ENCODE peak calls at places on chromosomes 2 and 18, in four cellular contexts. T, A, X and M are unnamed samples.

GRCh38 chr2:98474979-98475632 is 30.4 kb downstream of the INPP4A start:
- DNase-seq in X (no peak), T (no peak), A (no peak), M (no peak)

GRCh38 chr2:7983912-7984311 is 697.9 kb upstream of the ID2 start:
- DNase-seq in X (no peak), A (no peak), T (no peak), M (no peak)

GRCh38 chr18:48667276-48668254 is 128.7 kb downstream of the CTIF start:
- DNase-seq in X (no peak), T (no peak), A (no peak), M (no peak)

GRCh38 chr2:135043345-135043744 is 3.9 kb downstream of the MAP3K19 start:
- DNase-seq in A (no peak), T (peak), X (no peak), M (no peak)

GRCh38 chr2:108316194-108316880 is 27.6 kb downstream of the SULT1C2 start:
- DNase-seq in T (no peak), A (no peak), X (no peak), M (no peak)

GRCh38 chr2:134181219-134181618 is 72.7 kb upstream of the MGAT5 start:
- DNase-seq in X (peak), T (no peak), A (peak), M (no peak)

GRCh38 chr2:84875213-84875560 is 5.7 kb downstream of the TRABD2A start:
- DNase-seq in X (no peak), A (no peak), T (no peak), M (no peak)

GRCh38 chr18:7902399-7902839 is 335.3 kb downstream of the PTPRM start:
- DNase-seq in A (no peak), T (no peak), X (no peak), M (no peak)

GRCh38 chr2:10498525-10499274 is 50.6 kb upstream of the ODC1 start:
- DNase-seq in A (no peak), T (no peak), X (no peak), M (no peak)

GRCh38 chr2:27804146-27804545 is 32.6 kb downstream of the MRPL33 start:
- DNase-seq in X (peak), T (no peak), A (no peak), M (no peak)

GRCh38 chr2:27807476-27807875 is 36.0 kb downstream of the MRPL33 start:
- DNase-seq in A (no peak), X (no peak), T (peak), M (no peak)

GRCh38 chr2:27808418-27808817 is 36.9 kb downstream of the MRPL33 start:
- DNase-seq in X (no peak), T (no peak), A (no peak), M (no peak)

GRCh38 chr2:27805180-27805579 is 33.7 kb downstream of the MRPL33 start:
- DNase-seq in A (no peak), X (peak), T (no peak), M (no peak)

DNA sequence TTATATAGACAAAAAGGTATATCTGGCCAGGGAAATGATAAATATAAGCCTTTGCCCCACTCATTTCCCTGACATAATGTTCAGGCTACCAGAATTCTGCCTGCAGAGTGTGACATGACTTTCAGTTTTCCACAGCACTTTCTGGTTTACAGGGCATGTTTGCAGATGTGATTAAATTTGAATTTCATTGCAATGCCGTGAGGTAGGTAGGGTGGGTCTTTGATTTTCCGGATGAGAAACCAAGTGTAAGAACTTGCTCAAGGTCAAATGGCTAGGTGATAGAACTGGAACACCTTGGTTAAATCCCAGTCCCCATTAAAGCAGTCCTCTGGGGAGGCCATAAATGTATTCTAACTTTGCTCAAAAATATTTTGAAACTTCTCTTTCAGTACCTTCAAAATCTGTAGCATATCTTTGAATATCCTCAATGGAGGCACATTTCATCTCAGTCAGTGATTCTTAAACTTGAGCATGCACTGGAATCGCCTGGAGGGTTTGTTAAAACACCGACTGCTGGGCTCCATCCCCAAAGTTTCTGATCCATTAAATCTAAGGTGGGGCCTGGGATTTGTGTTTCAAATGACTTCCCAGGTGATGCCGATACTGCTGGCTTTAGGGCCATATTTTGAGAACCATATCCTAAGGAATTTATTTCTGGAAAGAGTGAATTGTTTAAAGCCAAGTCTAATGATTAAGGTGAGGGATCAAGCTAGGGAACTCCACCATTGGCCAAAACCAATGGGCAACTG is 35.0 kb downstream of the MRPL33 start:
- DNase-seq in A (no peak), T (no peak), X (no peak), M (no peak)
- TF ChIP-seq SPI1 in A (no peak), T (no peak), X (no peak), M (no peak)

GRCh38 chr18:57802166-57802868 is 798 bp downstream of the ATP8B1 start:
- DNase-seq in T (no peak), X (no peak), A (no peak), M (peak)

GRCh38 chr18:57801379-57802165 is 1.5 kb downstream of the ATP8B1 start:
- DNase-seq in T (no peak), X (no peak), A (no peak), M (no peak)

GRCh38 chr18:57805117-57805516 is 2.0 kb upstream of the ATP8B1 start:
- DNase-seq in T (no peak), A (no peak), X (no peak), M (no peak)

GRCh38 chr18:57802869-57803118 is 321 bp downstream of the ATP8B1 start:
- DNase-seq in T (no peak), A (no peak), X (no peak), M (no peak)

GRCh38 chr18:57803119-57803969 is at the start of gene ATP8B1:
- DNase-seq in X (peak), T (peak), A (no peak), M (peak)
- TF ChIP-seq POLR2AphosphoS5 in X (no peak), T (no peak), A (no peak), M (no peak)

GRCh38 chr2:73852020-73852419 is 23.3 kb downstream of the STAMBP start:
- DNase-seq in A (no peak), T (peak), X (no peak), M (no peak)
- TF ChIP-seq SPI1 in A (no peak), T (no peak), X (no peak), M (no peak)

GRCh38 chr18:21704603-21705364 is at the start of gene ABHD3:
- DNase-seq in A (peak), T (peak), X (peak), M (peak)
- TF ChIP-seq POLR2AphosphoS5 in A (peak), T (peak), X (peak), M (peak)

GRCh38 chr2:39523308-39524044 is 86.4 kb upstream of the MAP4K3 start:
- DNase-seq in X (no peak), A (no peak), T (no peak), M (no peak)
- TF ChIP-seq SPI1 in X (no peak), A (no peak), T (peak), M (peak)